ENCODE peak calls at places on chromosomes 7 and 10, in six cellular contexts. H is WTC11, U is H1, T is A549, R is K562, Q is HepG2. L is an unnamed sample.

GRCh38 chr7:98472391-98473002 is 71.6 kb upstream of the BAIAP2L1 start:
- DNase-seq in H (no peak), U (no peak), T (no peak), R (no peak), Q (no peak), L (no peak)

GRCh38 chr10:64079341-64079740 is 558.1 kb downstream of the REEP3 start:
- DNase-seq in H (no peak), U (no peak), T (no peak), R (no peak), Q (no peak), L (no peak)

GRCh38 chr7:4724648-4725013 is 42.5 kb downstream of the FOXK1 start:
- DNase-seq in H (no peak), U (no peak), T (peak), R (no peak), Q (peak), L (peak)

GRCh38 chr10:336247-336646 is 201.0 kb downstream of the ZMYND11 start:
- DNase-seq in H (no peak), U (no peak), T (peak), R (no peak), Q (no peak), L (no peak)

GRCh38 chr7:26379711-26380110 is 88.0 kb downstream of the SNX10 start:
- DNase-seq in H (no peak), U (no peak), T (no peak), R (no peak), Q (no peak), L (peak)

GRCh38 chr10:86226801-86227201 is 139.8 kb downstream of the GRID1 start:
- DNase-seq in H (no peak), U (no peak), T (no peak), R (no peak), Q (no peak), L (no peak)

GRCh38 chr7:8271960-8272359 is 10.0 kb upstream of the ICA1 start:
- DNase-seq in H (no peak), U (no peak), T (no peak), R (no peak), Q (no peak), L (no peak)

GRCh38 chr7:134851141-134851540 is 71.7 kb downstream of the CALD1 start:
- DNase-seq in H (no peak), U (no peak), T (no peak), R (no peak), Q (no peak), L (no peak)

GRCh38 chr10:103415581-103415980 is 19.2 kb downstream of the PDCD11 start:
- DNase-seq in H (no peak), U (no peak), T (no peak), R (no peak), Q (no peak), L (no peak)

DNA sequence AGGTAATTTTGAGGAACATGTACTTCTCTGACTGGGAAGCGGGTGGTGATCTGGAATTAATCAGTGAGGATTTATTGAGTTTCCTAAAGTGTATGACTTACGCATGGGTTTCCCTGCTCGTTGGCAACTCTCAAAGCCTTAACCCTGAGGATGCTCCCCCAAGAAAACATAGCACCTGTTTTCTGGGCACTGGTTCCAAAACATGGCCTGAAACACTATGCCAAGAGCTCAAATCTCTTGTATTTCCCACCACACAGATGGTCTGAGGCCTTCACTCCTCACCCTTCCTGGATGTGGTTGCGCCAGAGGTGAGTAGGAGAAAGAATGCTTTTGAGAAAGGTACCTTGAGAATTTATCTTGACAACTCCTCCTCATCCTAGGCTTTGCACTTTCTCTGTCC is 250.4 kb downstream of the FZD1 start:
- DNase-seq in H (no peak), U (no peak), T (no peak), R (no peak), Q (no peak), L (no peak)
- TF ChIP-seq JUN in H (no peak), U (no peak), T (no peak), R (no peak), Q (no peak), L (no peak)

DNA sequence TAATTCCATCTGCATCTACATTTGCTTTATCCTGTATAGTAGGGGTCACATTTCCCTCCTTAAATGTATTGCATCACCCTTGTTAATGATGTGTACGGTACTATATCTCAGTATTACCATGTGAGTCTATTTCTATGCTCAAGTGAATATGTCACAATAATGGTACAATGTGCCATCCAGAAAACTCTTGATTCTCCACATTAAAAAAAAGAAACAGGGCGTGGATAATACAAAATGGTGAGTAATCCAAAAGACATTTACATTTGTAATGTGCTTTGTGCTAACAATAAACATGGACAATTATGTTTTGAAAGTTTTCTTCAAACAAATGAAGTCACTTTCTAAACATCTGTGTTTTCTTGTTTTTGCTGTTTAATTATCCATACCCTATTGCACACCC is 56.6 kb downstream of the TWIST1 start:
- DNase-seq in H (no peak), U (no peak), T (no peak), R (no peak), Q (no peak), L (no peak)
- TF ChIP-seq JUN in H (no peak), U (no peak), T (no peak), R (no peak), Q (no peak), L (no peak)

DNA sequence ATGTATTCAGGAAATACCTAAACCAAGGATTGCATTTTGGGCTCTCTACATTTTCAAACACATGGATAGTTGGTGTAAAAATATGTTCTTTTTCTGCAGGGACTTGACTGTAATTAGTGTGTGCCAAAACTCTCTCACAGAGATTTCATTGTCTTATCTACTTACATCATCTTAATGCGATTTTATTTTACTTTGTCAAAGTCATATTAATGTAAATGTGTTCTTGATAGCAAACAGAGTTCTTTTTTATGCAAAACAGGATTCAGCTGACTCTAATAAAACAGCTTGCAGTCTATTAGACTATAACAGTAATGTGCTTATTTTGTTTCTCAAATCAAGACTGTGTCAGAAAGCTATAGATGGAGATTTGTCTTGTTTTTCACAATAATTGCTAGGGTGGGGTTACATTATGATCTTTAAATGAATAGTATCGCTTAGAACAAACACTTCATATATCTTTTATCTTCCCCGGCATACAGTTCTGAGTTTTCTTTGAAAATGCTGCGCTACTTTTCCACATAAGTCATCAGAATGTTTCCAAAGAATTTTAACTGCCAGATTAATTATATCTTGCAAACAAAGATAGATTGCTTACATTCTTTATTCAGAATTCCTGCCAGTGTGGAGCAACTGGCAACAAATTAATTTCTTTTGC is 65.1 kb upstream of the ARID5B start:
- DNase-seq in H (no peak), U (no peak), T (no peak), R (no peak), Q (no peak), L (no peak)
- TF ChIP-seq JUN in H (no peak), U (no peak), T (no peak), R (no peak), Q (no peak), L (no peak)

GRCh38 chr10:121002586-121003205 is 151.5 kb downstream of the WDR11 start:
- DNase-seq in H (no peak), U (no peak), T (no peak), R (no peak), Q (no peak), L (no peak)

GRCh38 chr10:121005948-121006587 is 154.9 kb downstream of the WDR11 start:
- DNase-seq in H (no peak), U (no peak), T (no peak), R (no peak), Q (no peak), L (no peak)

DNA sequence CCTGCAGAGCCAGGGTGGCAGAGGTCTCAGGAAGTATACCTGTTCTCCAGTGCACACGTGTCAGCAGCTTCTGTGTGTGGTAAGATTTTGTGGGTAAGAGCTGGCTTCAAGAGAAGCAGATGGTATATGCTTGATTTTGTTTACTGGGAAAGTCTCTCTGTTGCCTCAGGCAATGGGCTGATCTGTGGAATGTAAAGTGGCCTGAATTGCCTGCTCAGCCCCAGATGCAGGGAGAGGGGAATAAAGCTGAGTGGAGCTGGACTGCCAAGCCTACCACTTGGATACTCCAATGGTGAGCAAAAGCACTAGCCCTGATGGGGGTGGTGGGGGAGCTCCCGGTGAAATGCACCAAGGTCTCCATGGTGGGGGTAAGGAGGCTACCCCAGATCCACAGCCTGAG is 156.1 kb downstream of the WDR11 start:
- DNase-seq in H (no peak), U (no peak), T (no peak), R (no peak), Q (no peak), L (no peak)
- TF ChIP-seq JUN in H (no peak), U (no peak), T (no peak), R (no peak), Q (no peak), L (no peak)

GRCh38 chr10:125014984-125015944 is 73.3 kb downstream of the ZRANB1 start:
- DNase-seq in H (no peak), U (no peak), T (no peak), R (no peak), Q (no peak), L (no peak)
- TF ChIP-seq JUN in H (no peak), U (no peak), T (no peak), R (no peak), Q (no peak), L (no peak)

GRCh38 chr10:46272863-46273415 is 13.9 kb upstream of the ANTXRL start:
- DNase-seq in H (no peak), U (peak), T (no peak), R (no peak), Q (no peak), L (no peak)

GRCh38 chr10:46277840-46278239 is 9.0 kb upstream of the ANTXRL start:
- DNase-seq in H (no peak), U (no peak), T (no peak), R (no peak), Q (no peak), L (no peak)

GRCh38 chr10:46268076-46268881 is 18.5 kb upstream of the ANTXRL start:
- DNase-seq in H (no peak), U (no peak), T (no peak), R (no peak), Q (no peak), L (no peak)

GRCh38 chr10:46270086-46270811 is 16.5 kb upstream of the ANTXRL start:
- DNase-seq in H (no peak), U (no peak), T (no peak), R (no peak), Q (no peak), L (no peak)

GRCh38 chr10:46273506-46274477 is 13.0 kb upstream of the ANTXRL start:
- DNase-seq in H (peak), U (peak), T (peak), R (no peak), Q (peak), L (no peak)
- TF ChIP-seq JUN in H (no peak), U (no peak), T (no peak), R (no peak), Q (no peak), L (no peak)

L was measured in endothelial cell of umbilical vein.